ENCODE peak calls at places on chromosomes 1 and 21, in five cellular contexts. S is GM12891, R is SK-N-SH, H is GM12892, A is GM12878. T is an unnamed sample.
A peak's percentile ranks its signal among the peaks of the same experiment; 100 is the strongest.

GRCh38 chr1:75472089-75472970 is 138.6 kb downstream of the SLC44A5 start:
- DNase-seq in R (no peak), S (no peak), A (no peak), H (no peak), T (peak; percentile 77)

GRCh38 chr21:36964832-36965719 is 1.4 kb downstream of the HLCS start:
- DNase-seq in H (no peak), S (no peak), R (no peak), A (no peak), T (peak; percentile 36)

GRCh38 chr1:40799351-40799867 is 15.8 kb downstream of the KCNQ4 start:
- DNase-seq in A (no peak), R (no peak), H (no peak), S (no peak), T (peak; percentile 43)

GRCh38 chr1:212630159-212630900 is 21.8 kb downstream of the ATF3 start:
- DNase-seq in A (no peak), R (peak; percentile 75), H (peak; percentile 60), S (peak; percentile 63), T (peak; percentile 85)

GRCh38 chr1:84776639-84777038 is 86.4 kb upstream of the SSX2IP start:
- DNase-seq in H (no peak), R (no peak), A (no peak), S (no peak), T (no peak)

GRCh38 chr1:241696172-241696814 is 44.2 kb downstream of the WDR64 start:
- DNase-seq in R (no peak), H (no peak), A (no peak), S (no peak), T (peak; percentile 88)

GRCh38 chr1:96492236-96492635 is 229.3 kb upstream of the PTBP2 start:
- DNase-seq in A (no peak), S (no peak), R (no peak), H (no peak), T (no peak)

GRCh38 chr1:222009105-222009730 is 267.3 kb upstream of the DUSP10 start:
- DNase-seq in R (no peak), A (peak; percentile 36), S (no peak), H (no peak), T (peak; percentile 23)

GRCh38 chr21:43020771-43021170 is 46.4 kb downstream of the PKNOX1 start:
- DNase-seq in H (no peak), R (no peak), S (no peak), A (no peak), T (no peak)

GRCh38 chr1:154263465-154264332 is 8.7 kb upstream of the HAX1 start:
- DNase-seq in A (no peak), H (no peak), R (no peak), S (no peak), T (no peak)

GRCh38 chr1:101200513-101200912 is 36.3 kb upstream of the S1PR1 start:
- DNase-seq in H (no peak), A (no peak), R (no peak), S (no peak), T (no peak)

GRCh38 chr1:230308821-230309220 is 117.3 kb downstream of the PGBD5 start:
- DNase-seq in S (no peak), H (no peak), A (no peak), R (no peak), T (no peak)

GRCh38 chr1:91553196-91553595 is 52.5 kb downstream of the CDC7 start:
- DNase-seq in A (no peak), S (no peak), H (no peak), R (no peak), T (no peak)

GRCh38 chr1:39405358-39405757 is 86.1 kb upstream of the BMP8A start:
- DNase-seq in R (no peak), S (no peak), H (no peak), A (no peak), T (no peak)

GRCh38 chr1:117077267-117077666 is 17.1 kb downstream of the TTF2 start:
- DNase-seq in A (no peak), S (no peak), R (no peak), H (no peak), T (no peak)

GRCh38 chr1:153404768-153405167 is 11.6 kb upstream of the S100A7A start:
- DNase-seq in S (peak; percentile 39), R (peak; percentile 41), A (no peak), H (peak; percentile 48), T (peak; percentile 73)

GRCh38 chr1:20476260-20477038 is 9.6 kb downstream of the CAMK2N1 start:
- DNase-seq in A (no peak), S (no peak), R (peak; percentile 92), H (no peak), T (peak; percentile 75)

GRCh38 chr1:27542463-27543273 is 52.7 kb upstream of the WASF2 start:
- DNase-seq in A (no peak), S (no peak), R (no peak), H (no peak), T (peak; percentile 100)

GRCh38 chr1:10996100-10996499 is 16.4 kb upstream of the TARDBP start:
- DNase-seq in R (peak; percentile 34), H (no peak), S (no peak), A (no peak), T (no peak)

GRCh38 chr1:182601416-182601786 is 2.8 kb downstream of the RGS16 start:
- DNase-seq in S (no peak), R (peak; percentile 81), H (peak; percentile 54), A (peak; percentile 64), T (peak; percentile 90)

GRCh38 chr1:160798439-160798838 is 2.5 kb downstream of the LY9 start:
- DNase-seq in H (no peak), A (no peak), R (no peak), S (no peak), T (no peak)

GRCh38 chr1:226408285-226409184 is 642 bp upstream of the PARP1 start:
- DNase-seq in R (no peak), S (no peak), A (no peak), H (no peak), T (no peak)

GRCh38 chr1:107669996-107670395 is 295.0 kb downstream of the VAV3 start:
- DNase-seq in R (peak; percentile 6), S (no peak), A (no peak), H (no peak), T (no peak)

GRCh38 chr1:204092632-204093420 is 19.9 kb downstream of the SOX13 start:
- DNase-seq in A (no peak), S (no peak), H (no peak), R (no peak), T (no peak)

GRCh38 chr1:149937779-149938178 is 1.1 kb upstream of the MTMR11 start:
- DNase-seq in S (no peak), A (no peak), H (no peak), R (no peak), T (no peak)

GRCh38 chr1:177863776-177864175 is 106.1 kb downstream of the SEC16B start:
- DNase-seq in A (no peak), S (no peak), R (no peak), H (no peak), T (no peak)

GRCh38 chr1:58929667-58930325 is 145.9 kb upstream of the JUN start:
- DNase-seq in H (no peak), R (no peak), S (no peak), A (no peak), T (peak; percentile 67)

GRCh38 chr1:175384546-175384945 is 192.0 kb upstream of the KIAA0040 start:
- DNase-seq in H (no peak), R (no peak), A (no peak), S (no peak), T (no peak)

GRCh38 chr1:218380125-218380977 is 35.2 kb downstream of the TGFB2 start:
- DNase-seq in S (no peak), A (no peak), H (no peak), R (no peak), T (no peak)

GRCh38 chr1:5222626-5223025 is 568.2 kb downstream of the AJAP1 start:
- DNase-seq in R (no peak), S (no peak), H (no peak), A (no peak), T (no peak)

GRCh38 chr1:15411593-15412487 is 2.2 kb downstream of the EFHD2 start:
- DNase-seq in S (peak; percentile 74), H (peak; percentile 75), R (no peak), A (no peak), T (peak; percentile 55)

GRCh38 chr1:37076168-37076567 is 41.9 kb upstream of the GRIK3 start:
- DNase-seq in H (no peak), A (no peak), S (no peak), R (no peak), T (no peak)

GRCh38 chr1:230204852-230205251 is 137.8 kb downstream of the GALNT2 start:
- DNase-seq in H (no peak), A (no peak), S (no peak), R (no peak), T (peak; percentile 14)

GRCh38 chr1:93672069-93672468 is 9.6 kb downstream of the BCAR3 start:
- DNase-seq in S (no peak), H (no peak), A (no peak), R (no peak), T (peak; percentile 83)

GRCh38 chr1:28281608-28282425 is 22.5 kb downstream of the SESN2 start:
- DNase-seq in S (no peak), H (no peak), A (no peak), R (no peak), T (no peak)

GRCh38 chr1:201146626-201147390 is 7.5 kb downstream of the TMEM9 start:
- DNase-seq in H (no peak), A (no peak), S (no peak), R (no peak), T (no peak)

GRCh38 chr1:171460018-171460585 is 25.2 kb upstream of the PRRC2C start:
- DNase-seq in A (no peak), H (no peak), R (no peak), S (no peak), T (no peak)
- TF ChIP-seq TAF1 in A (no peak), H (no peak), R (no peak), S (no peak), T (no peak)

GRCh38 chr1:48803474-48803873 is 26.8 kb upstream of the BEND5 start:
- DNase-seq in S (no peak), R (no peak), H (no peak), A (no peak), T (no peak)
- TF ChIP-seq TAF1 in S (no peak), R (no peak), H (no peak), A (no peak), T (no peak)

DNA sequence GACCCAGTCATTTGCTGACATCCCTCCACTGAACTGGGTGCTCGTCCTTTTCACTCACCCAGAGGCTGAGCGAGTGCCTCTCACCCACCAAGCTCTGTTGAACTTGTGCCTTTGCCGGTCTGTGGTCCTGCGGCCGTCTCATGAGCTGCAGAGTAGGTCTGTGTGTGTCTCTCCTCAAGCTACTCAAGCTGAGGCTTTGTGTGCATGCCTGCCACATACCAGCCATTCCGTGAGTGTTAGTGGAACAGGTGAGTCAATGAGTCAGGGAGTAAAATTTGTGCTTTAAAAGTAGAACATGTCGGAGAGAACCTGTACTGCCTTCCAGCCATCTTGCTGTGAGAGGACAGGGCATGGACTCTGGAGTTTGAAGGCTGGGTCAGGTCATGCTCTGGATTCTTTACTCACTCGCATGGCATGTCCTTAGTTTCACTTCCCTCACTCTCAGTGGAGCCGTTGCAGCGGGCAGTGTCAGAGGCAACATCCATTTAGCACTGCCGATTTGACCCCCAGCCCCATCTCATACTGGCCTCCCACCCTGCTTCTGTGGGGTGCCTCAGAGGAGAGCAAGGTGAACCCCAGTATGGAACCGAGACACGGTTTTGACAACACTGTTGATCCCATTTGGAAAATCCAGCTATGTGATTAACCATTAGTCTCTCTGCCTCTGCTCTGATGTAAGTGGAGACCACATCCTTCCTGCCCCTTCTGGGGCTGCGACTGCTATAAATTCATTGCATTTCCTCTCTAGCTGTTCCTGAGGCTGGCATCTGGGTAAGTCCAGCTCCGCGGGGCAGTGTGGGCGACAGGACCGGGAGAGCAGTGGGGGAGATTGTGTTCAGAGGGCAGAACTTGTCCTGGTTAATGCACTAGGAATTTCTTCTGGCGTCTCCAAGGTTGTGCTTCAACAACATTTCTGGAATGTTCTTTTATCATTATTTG is at the start of gene NLRP3:
- DNase-seq in A (no peak), R (no peak), S (no peak), H (no peak), T (no peak)
- TF ChIP-seq TAF1 in A (no peak), R (no peak), S (no peak), H (no peak), T (no peak)

GRCh38 chr21:31052489-31053142 is 14.3 kb upstream of the KRTAP19-8 start:
- DNase-seq in H (no peak), S (no peak), R (no peak), A (no peak), T (no peak)
- TF ChIP-seq TAF1 in H (no peak), S (no peak), R (no peak), A (no peak), T (no peak)

T was measured in K562.